ENCODE peak calls at places on chromosomes 2 and 18, in eight cellular contexts. One of them, this sample, is unnamed.

GRCh38 chr2:207487650-207488315 is 42.0 kb upstream of the CREB1 start:
- DNase-seq in lung: no peak
- DNase-seq in activated T-helper 1 cell treated with Interleukin-2 at 50 U/mL for 16 hours: no peak
- DNase-seq in IMR-90: peak
- DNase-seq in activated CD8-positive, alpha-beta memory T cell treated with anti-CD3 and anti-CD28 coated beads, Interleukin-2, amount 10 ng/mL, durations not matched to agents 7 days and 5 days: no peak
- DNase-seq in LoVo: no peak
- DNase-seq in pulmonary artery endothelial cell: no peak
- DNase-seq in astrocyte of the cerebellum: peak
- DNase-seq in this sample: no peak

GRCh38 chr18:65227970-65228369 is 522.8 kb upstream of the CDH7 start:
- DNase-seq in lung: no peak
- DNase-seq in activated T-helper 1 cell treated with Interleukin-2 at 50 U/mL for 16 hours: no peak
- DNase-seq in IMR-90: no peak
- DNase-seq in activated CD8-positive, alpha-beta memory T cell treated with anti-CD3 and anti-CD28 coated beads, Interleukin-2, amount 10 ng/mL, durations not matched to agents 7 days and 5 days: no peak
- DNase-seq in LoVo: no peak
- DNase-seq in pulmonary artery endothelial cell: no peak
- DNase-seq in astrocyte of the cerebellum: no peak
- DNase-seq in this sample: no peak

GRCh38 chr2:219358170-219359075 is 25.9 kb upstream of the RESP18 start:
- DNase-seq in lung: no peak
- DNase-seq in activated T-helper 1 cell treated with Interleukin-2 at 50 U/mL for 16 hours: no peak
- DNase-seq in IMR-90: no peak
- DNase-seq in activated CD8-positive, alpha-beta memory T cell treated with anti-CD3 and anti-CD28 coated beads, Interleukin-2, amount 10 ng/mL, durations not matched to agents 7 days and 5 days: peak
- DNase-seq in LoVo: no peak
- DNase-seq in pulmonary artery endothelial cell: no peak
- DNase-seq in astrocyte of the cerebellum: no peak
- DNase-seq in this sample: no peak

GRCh38 chr2:190635781-190636180 is 13.1 kb upstream of the NAB1 start:
- DNase-seq in lung: no peak
- DNase-seq in activated T-helper 1 cell treated with Interleukin-2 at 50 U/mL for 16 hours: no peak
- DNase-seq in IMR-90: no peak
- DNase-seq in activated CD8-positive, alpha-beta memory T cell treated with anti-CD3 and anti-CD28 coated beads, Interleukin-2, amount 10 ng/mL, durations not matched to agents 7 days and 5 days: no peak
- DNase-seq in LoVo: no peak
- DNase-seq in pulmonary artery endothelial cell: no peak
- DNase-seq in astrocyte of the cerebellum: no peak
- DNase-seq in this sample: no peak

GRCh38 chr2:27901219-27901618 is 10.7 kb downstream of the BABAM2 start:
- DNase-seq in lung: no peak
- DNase-seq in activated T-helper 1 cell treated with Interleukin-2 at 50 U/mL for 16 hours: no peak
- DNase-seq in IMR-90: peak
- DNase-seq in activated CD8-positive, alpha-beta memory T cell treated with anti-CD3 and anti-CD28 coated beads, Interleukin-2, amount 10 ng/mL, durations not matched to agents 7 days and 5 days: no peak
- DNase-seq in LoVo: no peak
- DNase-seq in pulmonary artery endothelial cell: no peak
- DNase-seq in astrocyte of the cerebellum: no peak
- DNase-seq in this sample: no peak

GRCh38 chr2:136764397-136765255 is 719 bp upstream of the THSD7B start:
- DNase-seq in lung: no peak
- DNase-seq in activated T-helper 1 cell treated with Interleukin-2 at 50 U/mL for 16 hours: no peak
- DNase-seq in IMR-90: no peak
- DNase-seq in activated CD8-positive, alpha-beta memory T cell treated with anti-CD3 and anti-CD28 coated beads, Interleukin-2, amount 10 ng/mL, durations not matched to agents 7 days and 5 days: no peak
- DNase-seq in LoVo: no peak
- DNase-seq in pulmonary artery endothelial cell: no peak
- DNase-seq in astrocyte of the cerebellum: no peak
- DNase-seq in this sample: no peak

GRCh38 chr2:98158305-98158704 is 71.3 kb downstream of the VWA3B start:
- DNase-seq in lung: no peak
- DNase-seq in activated T-helper 1 cell treated with Interleukin-2 at 50 U/mL for 16 hours: no peak
- DNase-seq in IMR-90: no peak
- DNase-seq in activated CD8-positive, alpha-beta memory T cell treated with anti-CD3 and anti-CD28 coated beads, Interleukin-2, amount 10 ng/mL, durations not matched to agents 7 days and 5 days: peak
- DNase-seq in LoVo: no peak
- DNase-seq in pulmonary artery endothelial cell: no peak
- DNase-seq in astrocyte of the cerebellum: no peak
- DNase-seq in this sample: no peak

GRCh38 chr2:9231291-9232165 is 24.9 kb downstream of the ASAP2 start:
- DNase-seq in lung: no peak
- DNase-seq in activated T-helper 1 cell treated with Interleukin-2 at 50 U/mL for 16 hours: no peak
- DNase-seq in IMR-90: no peak
- DNase-seq in activated CD8-positive, alpha-beta memory T cell treated with anti-CD3 and anti-CD28 coated beads, Interleukin-2, amount 10 ng/mL, durations not matched to agents 7 days and 5 days: no peak
- DNase-seq in LoVo: no peak
- DNase-seq in pulmonary artery endothelial cell: no peak
- DNase-seq in astrocyte of the cerebellum: no peak
- DNase-seq in this sample: no peak

GRCh38 chr2:31000970-31001369 is 137.3 kb downstream of the GALNT14 start:
- DNase-seq in lung: no peak
- DNase-seq in activated T-helper 1 cell treated with Interleukin-2 at 50 U/mL for 16 hours: no peak
- DNase-seq in IMR-90: no peak
- DNase-seq in activated CD8-positive, alpha-beta memory T cell treated with anti-CD3 and anti-CD28 coated beads, Interleukin-2, amount 10 ng/mL, durations not matched to agents 7 days and 5 days: no peak
- DNase-seq in LoVo: no peak
- DNase-seq in pulmonary artery endothelial cell: no peak
- DNase-seq in astrocyte of the cerebellum: no peak
- DNase-seq in this sample: no peak

GRCh38 chr2:60485055-60485454 is 68.4 kb downstream of the BCL11A start:
- DNase-seq in lung: no peak
- DNase-seq in activated T-helper 1 cell treated with Interleukin-2 at 50 U/mL for 16 hours: no peak
- DNase-seq in IMR-90: no peak
- DNase-seq in activated CD8-positive, alpha-beta memory T cell treated with anti-CD3 and anti-CD28 coated beads, Interleukin-2, amount 10 ng/mL, durations not matched to agents 7 days and 5 days: no peak
- DNase-seq in LoVo: no peak
- DNase-seq in pulmonary artery endothelial cell: no peak
- DNase-seq in astrocyte of the cerebellum: no peak
- DNase-seq in this sample: no peak

GRCh38 chr2:39243469-39244123 is at the start of gene CDKL4:
- DNase-seq in lung: no peak
- DNase-seq in activated T-helper 1 cell treated with Interleukin-2 at 50 U/mL for 16 hours: peak
- DNase-seq in IMR-90: no peak
- DNase-seq in activated CD8-positive, alpha-beta memory T cell treated with anti-CD3 and anti-CD28 coated beads, Interleukin-2, amount 10 ng/mL, durations not matched to agents 7 days and 5 days: peak
- DNase-seq in LoVo: no peak
- DNase-seq in pulmonary artery endothelial cell: no peak
- DNase-seq in astrocyte of the cerebellum: no peak
- DNase-seq in this sample: no peak

GRCh38 chr2:64291181-64291580 is 147.0 kb upstream of the PELI1 start:
- DNase-seq in lung: no peak
- DNase-seq in activated T-helper 1 cell treated with Interleukin-2 at 50 U/mL for 16 hours: no peak
- DNase-seq in IMR-90: peak
- DNase-seq in activated CD8-positive, alpha-beta memory T cell treated with anti-CD3 and anti-CD28 coated beads, Interleukin-2, amount 10 ng/mL, durations not matched to agents 7 days and 5 days: no peak
- DNase-seq in LoVo: peak
- DNase-seq in pulmonary artery endothelial cell: no peak
- DNase-seq in astrocyte of the cerebellum: no peak
- DNase-seq in this sample: no peak

GRCh38 chr18:3692113-3692621 is 242.2 kb downstream of the TGIF1 start:
- DNase-seq in lung: no peak
- DNase-seq in activated T-helper 1 cell treated with Interleukin-2 at 50 U/mL for 16 hours: no peak
- DNase-seq in IMR-90: no peak
- DNase-seq in activated CD8-positive, alpha-beta memory T cell treated with anti-CD3 and anti-CD28 coated beads, Interleukin-2, amount 10 ng/mL, durations not matched to agents 7 days and 5 days: no peak
- DNase-seq in LoVo: peak
- DNase-seq in pulmonary artery endothelial cell: no peak
- DNase-seq in astrocyte of the cerebellum: no peak
- DNase-seq in this sample: no peak

GRCh38 chr2:120919771-120920437 is 184.2 kb downstream of the GLI2 start:
- DNase-seq in lung: no peak
- DNase-seq in activated T-helper 1 cell treated with Interleukin-2 at 50 U/mL for 16 hours: no peak
- DNase-seq in IMR-90: peak
- DNase-seq in activated CD8-positive, alpha-beta memory T cell treated with anti-CD3 and anti-CD28 coated beads, Interleukin-2, amount 10 ng/mL, durations not matched to agents 7 days and 5 days: no peak
- DNase-seq in LoVo: no peak
- DNase-seq in pulmonary artery endothelial cell: no peak
- DNase-seq in astrocyte of the cerebellum: no peak
- DNase-seq in this sample: peak

GRCh38 chr2:197191948-197192338 is 118.6 kb downstream of the ANKRD44 start:
- DNase-seq in lung: no peak
- DNase-seq in activated T-helper 1 cell treated with Interleukin-2 at 50 U/mL for 16 hours: peak
- DNase-seq in IMR-90: no peak
- DNase-seq in activated CD8-positive, alpha-beta memory T cell treated with anti-CD3 and anti-CD28 coated beads, Interleukin-2, amount 10 ng/mL, durations not matched to agents 7 days and 5 days: peak
- DNase-seq in LoVo: no peak
- DNase-seq in pulmonary artery endothelial cell: no peak
- DNase-seq in astrocyte of the cerebellum: no peak
- DNase-seq in this sample: no peak

GRCh38 chr18:31513189-31513907 is 15.4 kb downstream of the DSG2 start:
- DNase-seq in lung: no peak
- DNase-seq in activated T-helper 1 cell treated with Interleukin-2 at 50 U/mL for 16 hours: no peak
- DNase-seq in IMR-90: peak
- DNase-seq in activated CD8-positive, alpha-beta memory T cell treated with anti-CD3 and anti-CD28 coated beads, Interleukin-2, amount 10 ng/mL, durations not matched to agents 7 days and 5 days: no peak
- DNase-seq in LoVo: peak
- DNase-seq in pulmonary artery endothelial cell: no peak
- DNase-seq in astrocyte of the cerebellum: no peak
- DNase-seq in this sample: no peak

GRCh38 chr2:39216495-39217191 is 27.1 kb downstream of the CDKL4 start:
- DNase-seq in lung: no peak
- DNase-seq in activated T-helper 1 cell treated with Interleukin-2 at 50 U/mL for 16 hours: peak
- DNase-seq in IMR-90: no peak
- DNase-seq in activated CD8-positive, alpha-beta memory T cell treated with anti-CD3 and anti-CD28 coated beads, Interleukin-2, amount 10 ng/mL, durations not matched to agents 7 days and 5 days: peak
- DNase-seq in LoVo: no peak
- DNase-seq in pulmonary artery endothelial cell: no peak
- DNase-seq in astrocyte of the cerebellum: no peak
- DNase-seq in this sample: no peak

GRCh38 chr2:127172306-127172705 is 47.8 kb downstream of the CYP27C1 start:
- DNase-seq in lung: no peak
- DNase-seq in activated T-helper 1 cell treated with Interleukin-2 at 50 U/mL for 16 hours: no peak
- DNase-seq in IMR-90: no peak
- DNase-seq in activated CD8-positive, alpha-beta memory T cell treated with anti-CD3 and anti-CD28 coated beads, Interleukin-2, amount 10 ng/mL, durations not matched to agents 7 days and 5 days: no peak
- DNase-seq in LoVo: no peak
- DNase-seq in pulmonary artery endothelial cell: no peak
- DNase-seq in astrocyte of the cerebellum: no peak
- DNase-seq in this sample: no peak

GRCh38 chr2:7154666-7155065 is 237.5 kb downstream of the RNF144A start:
- DNase-seq in lung: no peak
- DNase-seq in activated T-helper 1 cell treated with Interleukin-2 at 50 U/mL for 16 hours: no peak
- DNase-seq in IMR-90: no peak
- DNase-seq in activated CD8-positive, alpha-beta memory T cell treated with anti-CD3 and anti-CD28 coated beads, Interleukin-2, amount 10 ng/mL, durations not matched to agents 7 days and 5 days: no peak
- DNase-seq in LoVo: no peak
- DNase-seq in pulmonary artery endothelial cell: no peak
- DNase-seq in astrocyte of the cerebellum: no peak
- DNase-seq in this sample: no peak

GRCh38 chr2:157326683-157327082 is 1.1 kb upstream of the ERMN start:
- DNase-seq in lung: no peak
- DNase-seq in activated T-helper 1 cell treated with Interleukin-2 at 50 U/mL for 16 hours: no peak
- DNase-seq in IMR-90: no peak
- DNase-seq in activated CD8-positive, alpha-beta memory T cell treated with anti-CD3 and anti-CD28 coated beads, Interleukin-2, amount 10 ng/mL, durations not matched to agents 7 days and 5 days: no peak
- DNase-seq in LoVo: no peak
- DNase-seq in pulmonary artery endothelial cell: no peak
- DNase-seq in astrocyte of the cerebellum: no peak
- DNase-seq in this sample: no peak

GRCh38 chr2:145123606-145124005 is 603.7 kb upstream of the ZEB2 start:
- DNase-seq in lung: no peak
- DNase-seq in activated T-helper 1 cell treated with Interleukin-2 at 50 U/mL for 16 hours: no peak
- DNase-seq in IMR-90: peak
- DNase-seq in activated CD8-positive, alpha-beta memory T cell treated with anti-CD3 and anti-CD28 coated beads, Interleukin-2, amount 10 ng/mL, durations not matched to agents 7 days and 5 days: no peak
- DNase-seq in LoVo: no peak
- DNase-seq in pulmonary artery endothelial cell: no peak
- DNase-seq in astrocyte of the cerebellum: no peak
- DNase-seq in this sample: no peak

GRCh38 chr2:187461294-187462261 is 13.5 kb upstream of the CALCRL start:
- DNase-seq in lung: no peak
- DNase-seq in activated T-helper 1 cell treated with Interleukin-2 at 50 U/mL for 16 hours: no peak
- DNase-seq in IMR-90: no peak
- DNase-seq in activated CD8-positive, alpha-beta memory T cell treated with anti-CD3 and anti-CD28 coated beads, Interleukin-2, amount 10 ng/mL, durations not matched to agents 7 days and 5 days: no peak
- DNase-seq in LoVo: no peak
- DNase-seq in pulmonary artery endothelial cell: no peak
- DNase-seq in astrocyte of the cerebellum: no peak
- DNase-seq in this sample: no peak

GRCh38 chr2:178177066-178177679 is 17.1 kb upstream of the OSBPL6 start:
- DNase-seq in lung: no peak
- DNase-seq in activated T-helper 1 cell treated with Interleukin-2 at 50 U/mL for 16 hours: no peak
- DNase-seq in IMR-90: peak
- DNase-seq in activated CD8-positive, alpha-beta memory T cell treated with anti-CD3 and anti-CD28 coated beads, Interleukin-2, amount 10 ng/mL, durations not matched to agents 7 days and 5 days: no peak
- DNase-seq in LoVo: no peak
- DNase-seq in pulmonary artery endothelial cell: no peak
- DNase-seq in astrocyte of the cerebellum: no peak
- DNase-seq in this sample: no peak

GRCh38 chr2:84832772-84833461 is 48.0 kb downstream of the TRABD2A start:
- DNase-seq in lung: no peak
- DNase-seq in activated T-helper 1 cell treated with Interleukin-2 at 50 U/mL for 16 hours: no peak
- DNase-seq in IMR-90: peak
- DNase-seq in activated CD8-positive, alpha-beta memory T cell treated with anti-CD3 and anti-CD28 coated beads, Interleukin-2, amount 10 ng/mL, durations not matched to agents 7 days and 5 days: no peak
- DNase-seq in LoVo: no peak
- DNase-seq in pulmonary artery endothelial cell: no peak
- DNase-seq in astrocyte of the cerebellum: no peak
- DNase-seq in this sample: no peak

This sample was measured in osteocyte.